ENCODE peak calls at places on chromosomes 7 and 10, in eight cellular contexts. K, I, C, A, L, S, N and M are unnamed samples.
A peak's percentile ranks its signal among the peaks of the same experiment; 100 is the strongest.

GRCh38 chr10:60456053-60456452 is 66.4 kb upstream of the ANK3 start:
- DNase-seq in K (no peak), I (no peak), C (no peak), A (no peak), L (peak; percentile 77), S (no peak), N (peak; percentile 64), M (no peak)

GRCh38 chr10:48913674-48914073 is 26.0 kb downstream of the LRRC18 start:
- DNase-seq in K (no peak), I (no peak), C (no peak), A (no peak), L (no peak), S (no peak), N (no peak), M (no peak)

GRCh38 chr7:139730746-139731612 is 46.8 kb downstream of the HIPK2 start:
- DNase-seq in K (no peak), I (no peak), C (no peak), A (peak; percentile 78), L (no peak), S (peak; percentile 58), N (peak; percentile 17), M (no peak)

GRCh38 chr7:32036557-32036956 is 33.6 kb downstream of the PDE1C start:
- DNase-seq in K (no peak), I (no peak), C (no peak), A (no peak), L (no peak), S (peak; percentile 48), N (peak; percentile 77), M (no peak)

GRCh38 chr10:86708783-86709778 is 40.8 kb downstream of the LDB3 start:
- DNase-seq in K (no peak), I (no peak), C (no peak), A (no peak), L (no peak), S (no peak), N (no peak), M (no peak)

GRCh38 chr10:80658068-80658467 is 120.4 kb downstream of the SH2D4B start:
- DNase-seq in K (no peak), I (no peak), C (no peak), A (no peak), L (no peak), S (no peak), N (no peak), M (no peak)

GRCh38 chr7:30836991-30837390 is 65.8 kb downstream of the MINDY4 start:
- DNase-seq in K (no peak), I (no peak), C (no peak), A (no peak), L (no peak), S (no peak), N (no peak), M (no peak)

GRCh38 chr10:116536810-116537209 is 8.9 kb upstream of the PNLIP start:
- DNase-seq in K (no peak), I (no peak), C (no peak), A (no peak), L (no peak), S (no peak), N (peak; percentile 33), M (no peak)

GRCh38 chr10:100482181-100482833 is 19.5 kb downstream of the WNT8B start:
- DNase-seq in K (peak; percentile 13), I (peak; percentile 88), C (peak; percentile 87), A (peak; percentile 48), L (peak; percentile 89), S (peak; percentile 78), N (peak; percentile 55), M (peak; percentile 82)

GRCh38 chr7:92534572-92534971 is 6.0 kb downstream of the RBM48 start:
- DNase-seq in K (no peak), I (no peak), C (no peak), A (no peak), L (no peak), S (no peak), N (no peak), M (no peak)

GRCh38 chr7:130491841-130492518 is at the start of gene MEST:
- DNase-seq in K (no peak), I (peak; percentile 57), C (peak; percentile 80), A (no peak), L (peak; percentile 57), S (no peak), N (no peak), M (no peak)

GRCh38 chr7:135168489-135169140 is 1.9 kb downstream of the CYREN start:
- DNase-seq in K (no peak), I (no peak), C (no peak), A (no peak), L (no peak), S (no peak), N (no peak), M (no peak)

GRCh38 chr7:1874522-1875389 is 204.7 kb downstream of the ELFN1 start:
- DNase-seq in K (no peak), I (no peak), C (no peak), A (no peak), L (no peak), S (no peak), N (no peak), M (no peak)

GRCh38 chr10:11045995-11046394 is 28.3 kb downstream of the CELF2 start:
- DNase-seq in K (no peak), I (no peak), C (no peak), A (no peak), L (no peak), S (no peak), N (no peak), M (no peak)

GRCh38 chr10:11048707-11049296 is 31.1 kb downstream of the CELF2 start:
- DNase-seq in K (no peak), I (no peak), C (no peak), A (no peak), L (no peak), S (no peak), N (no peak), M (no peak)

GRCh38 chr10:11049772-11050171 is 32.1 kb downstream of the CELF2 start:
- DNase-seq in K (no peak), I (no peak), C (no peak), A (no peak), L (no peak), S (no peak), N (no peak), M (no peak)

GRCh38 chr10:11045487-11045886 is 27.8 kb downstream of the CELF2 start:
- DNase-seq in K (no peak), I (no peak), C (no peak), A (no peak), L (no peak), S (no peak), N (no peak), M (no peak)

DNA sequence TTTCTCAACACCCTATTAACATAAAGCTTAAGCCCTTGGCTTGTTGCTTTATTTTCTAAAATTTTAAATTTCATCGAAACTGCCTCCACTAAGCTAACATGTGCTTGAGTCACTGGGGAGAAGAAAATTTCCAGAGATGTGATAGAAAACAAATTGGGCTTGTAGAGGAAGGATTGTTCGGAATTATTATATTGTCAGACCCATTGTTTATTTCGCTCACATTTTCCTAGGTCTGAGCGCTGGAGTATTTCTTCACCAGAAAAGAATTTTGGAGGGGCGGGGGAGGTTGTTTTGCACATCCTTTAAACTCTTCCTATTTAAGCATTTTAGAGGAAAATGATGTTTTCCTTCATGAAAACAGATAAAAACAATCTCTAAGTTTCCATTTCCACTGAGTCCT is 29.1 kb downstream of the CELF2 start:
- DNase-seq in K (no peak), I (no peak), C (no peak), A (no peak), L (no peak), S (no peak), N (no peak), M (no peak)
- H3K9me2 ChIP-seq in K (no peaks in the 10 kb centered on the region), I (no peaks in the 10 kb centered on the region), C (no peaks in the 10 kb centered on the region), A (no peaks in the 10 kb centered on the region), L (no peaks in the 10 kb centered on the region), S (no peaks in the 10 kb centered on the region), N (no peaks in the 10 kb centered on the region), M (no peaks in the 10 kb centered on the region)

GRCh38 chr7:85612514-85612913 is 425.7 kb upstream of the SEMA3D start:
- DNase-seq in K (no peak), I (no peak), C (no peak), A (no peak), L (no peak), S (no peak), N (no peak), M (no peak)

GRCh38 chr7:85614684-85615083 is 427.8 kb upstream of the SEMA3D start:
- DNase-seq in K (no peak), I (no peak), C (no peak), A (no peak), L (no peak), S (no peak), N (no peak), M (no peak)

GRCh38 chr7:85608804-85609203 is 421.9 kb upstream of the SEMA3D start:
- DNase-seq in K (no peak), I (no peak), C (no peak), A (no peak), L (no peak), S (no peak), N (no peak), M (no peak)
- H2AFZ ChIP-seq in K (no peak overlapping the region), I (no peak overlapping the region), C (no peak overlapping the region), A (no peak overlapping the region), L (no peak overlapping the region), S (no peak overlapping the region), N (no peak overlapping the region), M (no peak overlapping the region)

GRCh38 chr7:4235596-4235995 is 446.5 kb upstream of the FOXK1 start:
- DNase-seq in K (no peak), I (peak; percentile 32), C (no peak), A (no peak), L (no peak), S (no peak), N (no peak), M (no peak)

GRCh38 chr7:4234498-4234855 is 447.6 kb upstream of the FOXK1 start:
- DNase-seq in K (no peak), I (no peak), C (no peak), A (no peak), L (no peak), S (no peak), N (no peak), M (no peak)

GRCh38 chr7:4233621-4234497 is 448.2 kb upstream of the FOXK1 start:
- DNase-seq in K (no peak), I (no peak), C (no peak), A (no peak), L (no peak), S (no peak), N (no peak), M (no peak)

GRCh38 chr7:4236389-4236788 is 445.7 kb upstream of the FOXK1 start:
- DNase-seq in K (no peak), I (no peak), C (no peak), A (no peak), L (no peak), S (no peak), N (no peak), M (no peak)

DNA sequence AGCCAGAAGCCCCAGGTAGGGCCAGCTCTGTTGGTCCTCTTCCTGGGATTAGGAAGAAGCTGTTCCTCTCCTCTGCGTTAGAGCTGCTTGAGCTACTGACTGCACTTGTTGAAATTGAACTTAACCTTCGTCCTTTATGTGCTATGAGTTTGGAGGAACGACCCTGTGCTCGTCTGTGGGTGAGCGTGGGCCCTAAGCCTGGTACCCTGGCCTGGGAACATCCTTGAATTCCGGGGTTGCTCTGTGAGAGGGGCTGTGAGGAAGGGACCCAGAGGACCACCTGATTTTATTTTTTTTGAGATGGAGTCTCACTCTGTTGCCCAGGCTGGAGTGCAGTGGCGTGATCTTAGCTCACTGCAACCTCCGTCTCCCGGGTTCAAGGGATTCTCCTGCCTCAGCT is 447.2 kb upstream of the FOXK1 start:
- DNase-seq in K (no peak), I (no peak), C (no peak), A (no peak), L (no peak), S (no peak), N (no peak), M (no peak)
- H3K9me2 ChIP-seq in K (no peaks in the 10 kb centered on the region), I (no peaks in the 10 kb centered on the region), C (no peaks in the 10 kb centered on the region), A (no peaks in the 10 kb centered on the region), L (no peaks in the 10 kb centered on the region), S (no peaks in the 10 kb centered on the region), N (no peaks in the 10 kb centered on the region), M (no peaks in the 10 kb centered on the region)

GRCh38 chr10:93062499-93063216 is 2.1 kb downstream of the CYP26C1 start:
- DNase-seq in K (no peak), I (peak; percentile 63), C (peak; percentile 30), A (no peak), L (peak; percentile 85), S (peak; percentile 65), N (no peak), M (no peak)
- H2AFZ ChIP-seq in K (no peak overlapping the region), I (no peak overlapping the region), C (no peak overlapping the region), A (no peak overlapping the region), L (peak overlapping the region; percentile 84), S (peak overlapping the region; percentile 61), N (no peak overlapping the region), M (no peak overlapping the region)